ENCODE peak calls at places on chromosomes 4 and X, in eight cellular contexts. G is tibial nerve; S is SJCRH30; I is thoracic aorta; K is CD4-positive, CD25-positive, alpha-beta regulatory T cell; U is fibroblast of mammary gland; F is foreskin fibroblast; X is BJ. E is an unnamed sample.

GRCh38 chr4:73576366-73576765 is 43.9 kb downstream of the RASSF6 start:
- DNase-seq in G (no peak), S (no peak), I (no peak), K (no peak), U (peak), F (peak), X (no peak), E (no peak)

GRCh38 chr4:48602222-48602621 is 112.2 kb downstream of the ZAR1 start:
- DNase-seq in G (no peak), S (no peak), I (no peak), K (no peak), U (peak), F (peak), X (peak), E (no peak)

GRCh38 chr4:88673886-88674285 is 23.7 kb downstream of the NAP1L5 start:
- DNase-seq in G (no peak), S (no peak), I (no peak), K (no peak), U (no peak), F (no peak), X (no peak), E (no peak)

GRCh38 chr4:154781126-154781982 is at the start of gene RBM46:
- DNase-seq in G (no peak), S (no peak), I (no peak), K (no peak), U (no peak), F (no peak), X (no peak), E (no peak)

GRCh38 chr4:128649161-128649560 is 160.3 kb upstream of the JADE1 start:
- DNase-seq in G (no peak), S (no peak), I (no peak), K (no peak), U (no peak), F (no peak), X (no peak), E (no peak)

GRCh38 chrX:10634681-10635161 is 14.3 kb upstream of the MID1 start:
- DNase-seq in G (no peak), S (peak), I (no peak), K (no peak), U (peak), F (peak), X (no peak), E (no peak)

GRCh38 chr4:140661550-140661949 is 92.8 kb upstream of the UCP1 start:
- DNase-seq in G (no peak), S (no peak), I (no peak), K (no peak), U (no peak), F (no peak), X (no peak), E (no peak)

GRCh38 chr4:52606766-52607165 is 52.3 kb downstream of the USP46 start:
- DNase-seq in G (no peak), S (no peak), I (no peak), K (no peak), U (no peak), F (peak), X (no peak), E (no peak)

DNA sequence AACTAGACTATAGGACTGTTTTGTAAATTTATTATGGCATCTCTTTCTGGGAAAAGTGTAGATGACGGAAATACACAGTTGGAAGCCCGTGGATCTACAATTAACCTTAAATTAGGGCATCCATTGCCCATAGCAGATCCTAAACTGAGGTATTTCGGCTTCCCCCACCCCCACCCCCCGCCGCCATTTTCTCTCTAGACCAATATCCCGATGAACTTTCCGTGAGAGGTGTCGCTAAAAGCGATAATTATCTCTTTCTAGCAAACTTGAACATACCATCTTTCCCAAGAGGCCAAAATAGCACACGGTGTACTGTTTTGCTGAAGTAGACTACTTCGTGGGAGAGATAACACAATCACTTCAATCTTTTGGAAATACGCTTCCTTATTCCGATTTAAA is 584 bp downstream of the KLHL15 start:
- DNase-seq in G (no peak), S (peak), I (no peak), K (no peak), U (peak), F (no peak), X (no peak), E (no peak)
- H3K4me3 ChIP-seq in G (peak), S (peak), I (peak), K (peak), U (peak), F (peak), X (peak), E (no peak)

GRCh38 chr4:169080970-169081369 is 70.9 kb upstream of the CBR4 start:
- DNase-seq in G (no peak), S (no peak), I (no peak), K (no peak), U (peak), F (no peak), X (no peak), E (no peak)

GRCh38 chr4:169085015-169085414 is 75.0 kb upstream of the CBR4 start:
- DNase-seq in G (no peak), S (no peak), I (no peak), K (no peak), U (no peak), F (no peak), X (no peak), E (no peak)

GRCh38 chr4:169079942-169080827 is 70.1 kb upstream of the CBR4 start:
- DNase-seq in G (peak), S (peak), I (no peak), K (no peak), U (peak), F (peak), X (no peak), E (peak)
- H3K4me3 ChIP-seq in G (peak), S (peak), I (peak), K (no peak), U (no peak), F (no peak), X (no peak), E (no peak)

GRCh38 chr4:83219344-83219990 is 65.1 kb downstream of the COQ2 start:
- DNase-seq in G (no peak), S (peak), I (no peak), K (peak), U (peak), F (peak), X (peak), E (no peak)
- H3K4me3 ChIP-seq in G (no peak), S (no peak), I (no peak), K (peak), U (no peak), F (no peak), X (no peak), E (no peak)

GRCh38 chr4:41142946-41143720 is 71.2 kb downstream of the APBB2 start:
- DNase-seq in G (peak), S (peak), I (peak), K (no peak), U (peak), F (peak), X (peak), E (no peak)
- H3K4me3 ChIP-seq in G (peak), S (peak), I (peak), K (no peak), U (peak), F (peak), X (no peak), E (no peak)

GRCh38 chrX:31136144-31136572 is 64.3 kb upstream of the FTHL17 start:
- DNase-seq in G (no peak), S (no peak), I (no peak), K (no peak), U (no peak), F (no peak), X (no peak), E (no peak)
- H3K4me3 ChIP-seq in G (no peak), S (no peak), I (no peak), K (peak), U (no peak), F (no peak), X (no peak), E (no peak)

DNA sequence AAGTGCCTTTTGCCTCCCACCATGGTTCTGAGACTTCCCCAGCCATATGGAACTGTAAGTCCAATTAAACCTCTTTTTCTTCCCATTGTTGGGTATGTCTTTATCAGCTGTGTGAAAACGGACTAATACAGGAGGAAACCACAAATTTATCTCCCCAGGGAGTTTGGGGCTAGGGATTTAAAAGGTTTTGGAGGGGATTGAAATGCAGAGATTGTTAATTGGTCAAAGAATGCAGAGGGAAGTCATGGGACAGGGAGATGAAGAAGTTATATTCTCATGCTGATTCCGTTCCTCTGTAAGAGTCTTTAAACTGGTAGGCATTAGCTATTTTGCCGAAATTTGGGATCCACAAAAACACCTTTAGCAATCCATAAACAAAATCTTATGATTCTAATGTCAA is 57.9 kb downstream of the TKTL2 start:
- DNase-seq in G (no peak), S (no peak), I (no peak), K (no peak), U (no peak), F (no peak), X (no peak), E (no peak)
- H3K4me3 ChIP-seq in G (no peak), S (no peak), I (no peak), K (no peak), U (no peak), F (no peak), X (no peak), E (no peak)

DNA sequence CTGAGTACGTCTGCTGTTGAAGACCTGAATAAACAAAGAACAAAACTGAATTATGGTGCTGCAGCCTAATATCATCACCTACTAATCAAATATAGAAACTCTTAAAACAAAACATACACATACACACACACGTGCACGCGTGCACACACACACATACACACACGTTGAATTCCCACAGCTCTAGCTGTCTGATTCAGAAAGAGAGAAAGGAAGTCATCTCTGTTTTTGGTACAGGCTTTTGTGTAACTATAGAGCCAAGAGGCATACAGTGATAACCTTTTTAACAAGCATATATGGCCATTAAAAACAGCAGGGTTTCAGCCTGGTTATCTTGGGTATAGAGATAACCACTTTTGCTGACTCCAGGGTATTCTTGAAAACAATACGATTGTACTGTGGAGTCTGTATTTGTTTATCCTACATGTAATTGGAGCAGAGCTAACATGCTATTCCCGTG is 823.2 kb downstream of the CCSER1 start:
- DNase-seq in G (no peak), S (no peak), I (no peak), K (no peak), U (no peak), F (no peak), X (no peak), E (no peak)
- H3K4me3 ChIP-seq in G (no peak), S (peak), I (no peak), K (no peak), U (no peak), F (no peak), X (no peak), E (no peak)

GRCh38 chr4:104382961-104383360 is 111.7 kb downstream of the CXXC4 start:
- DNase-seq in G (no peak), S (no peak), I (no peak), K (no peak), U (no peak), F (no peak), X (no peak), E (no peak)

GRCh38 chr4:104381729-104382128 is 113.0 kb downstream of the CXXC4 start:
- DNase-seq in G (no peak), S (no peak), I (no peak), K (no peak), U (no peak), F (no peak), X (no peak), E (no peak)

DNA sequence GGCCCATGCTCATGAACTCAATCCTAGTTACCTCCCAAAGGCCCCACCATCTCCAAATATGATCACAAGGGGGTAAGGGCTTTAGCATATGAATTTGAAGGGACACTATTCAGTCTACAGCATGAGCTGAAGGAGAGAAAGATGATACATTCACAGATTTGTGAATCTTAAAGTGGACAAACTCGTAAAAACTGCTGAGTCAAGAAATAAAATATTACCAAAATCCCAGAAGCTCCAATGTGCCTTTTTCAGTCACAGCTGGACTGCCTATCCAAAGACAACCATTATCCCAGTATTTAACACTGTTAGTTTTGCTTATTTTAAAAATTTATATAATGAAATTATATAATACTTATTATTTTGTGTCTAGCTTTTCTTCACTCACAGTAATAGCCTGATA is 109.0 kb downstream of the CXXC4 start:
- DNase-seq in G (no peak), S (no peak), I (no peak), K (no peak), U (no peak), F (no peak), X (no peak), E (no peak)
- H3K4me3 ChIP-seq in G (no peak), S (no peak), I (no peak), K (no peak), U (no peak), F (no peak), X (no peak), E (no peak)

GRCh38 chrX:9342581-9343051 is 122.2 kb upstream of the TBL1X start:
- DNase-seq in G (peak), S (peak), I (peak), K (peak), U (peak), F (peak), X (no peak), E (peak)
- H3K4me3 ChIP-seq in G (peak), S (peak), I (peak), K (no peak), U (peak), F (no peak), X (no peak), E (no peak)